ENCODE peak calls at places on chromosomes 3 and 15, in six cellular contexts. One of them, this sample, is unnamed.
A peak's percentile ranks its signal among the peaks of the same experiment; 100 is the strongest.

GRCh38 chr3:14145236-14145635 is 20.4 kb downstream of the TMEM43 start:
- DNase-seq in Peyer's patch: no peak
- DNase-seq in skeletal muscle cell: no peak
- DNase-seq in OCI-LY7: no peak
- DNase-seq in sigmoid colon: no peak
- DNase-seq in transverse colon: no peak
- DNase-seq in this sample: no peak

GRCh38 chr3:129491794-129492193 is 36.6 kb upstream of the RHO start:
- DNase-seq in Peyer's patch: no peak
- DNase-seq in skeletal muscle cell: no peak
- DNase-seq in OCI-LY7: no peak
- DNase-seq in sigmoid colon: no peak
- DNase-seq in transverse colon: no peak
- DNase-seq in this sample: peak; percentile 23

GRCh38 chr3:107284570-107284969 is 92.7 kb upstream of the CCDC54 start:
- DNase-seq in Peyer's patch: no peak
- DNase-seq in skeletal muscle cell: no peak
- DNase-seq in OCI-LY7: no peak
- DNase-seq in sigmoid colon: no peak
- DNase-seq in transverse colon: no peak
- DNase-seq in this sample: no peak

GRCh38 chr3:138429665-138430064 is 4.8 kb upstream of the ESYT3 start:
- DNase-seq in Peyer's patch: no peak
- DNase-seq in skeletal muscle cell: no peak
- DNase-seq in OCI-LY7: no peak
- DNase-seq in sigmoid colon: no peak
- DNase-seq in transverse colon: no peak
- DNase-seq in this sample: no peak

GRCh38 chr3:138331143-138331894 is 1.7 kb upstream of the NME9 start:
- DNase-seq in Peyer's patch: no peak
- DNase-seq in skeletal muscle cell: no peak
- DNase-seq in OCI-LY7: peak; percentile 7
- DNase-seq in sigmoid colon: no peak
- DNase-seq in transverse colon: no peak
- DNase-seq in this sample: no peak

GRCh38 chr3:69231929-69232437 is 109.6 kb upstream of the LMOD3 start:
- DNase-seq in Peyer's patch: no peak
- DNase-seq in skeletal muscle cell: no peak
- DNase-seq in OCI-LY7: no peak
- DNase-seq in sigmoid colon: no peak
- DNase-seq in transverse colon: peak; percentile 39
- DNase-seq in this sample: no peak

GRCh38 chr3:53040361-53040820 is 5.5 kb downstream of the SFMBT1 start:
- DNase-seq in Peyer's patch: no peak
- DNase-seq in skeletal muscle cell: no peak
- DNase-seq in OCI-LY7: no peak
- DNase-seq in sigmoid colon: no peak
- DNase-seq in transverse colon: no peak
- DNase-seq in this sample: no peak

GRCh38 chr3:171306631-171307030 is 153.6 kb downstream of the TNIK start:
- DNase-seq in Peyer's patch: no peak
- DNase-seq in skeletal muscle cell: peak; percentile 92
- DNase-seq in OCI-LY7: no peak
- DNase-seq in sigmoid colon: peak; percentile 92
- DNase-seq in transverse colon: peak; percentile 56
- DNase-seq in this sample: no peak

GRCh38 chr3:106425021-106425420 is 556.2 kb upstream of the CBLB start:
- DNase-seq in Peyer's patch: no peak
- DNase-seq in skeletal muscle cell: peak; percentile 29
- DNase-seq in OCI-LY7: no peak
- DNase-seq in sigmoid colon: no peak
- DNase-seq in transverse colon: no peak
- DNase-seq in this sample: no peak

GRCh38 chr15:90086868-90087268 is 15.4 kb downstream of the IDH2 start:
- DNase-seq in Peyer's patch: peak; percentile 42
- DNase-seq in skeletal muscle cell: no peak
- DNase-seq in OCI-LY7: peak; percentile 69
- DNase-seq in sigmoid colon: no peak
- DNase-seq in transverse colon: peak; percentile 55
- DNase-seq in this sample: peak; percentile 55

GRCh38 chr15:92797168-92798052 is 102.7 kb upstream of the CHD2 start:
- DNase-seq in Peyer's patch: no peak
- DNase-seq in skeletal muscle cell: no peak
- DNase-seq in OCI-LY7: peak; percentile 89
- DNase-seq in sigmoid colon: no peak
- DNase-seq in transverse colon: no peak
- DNase-seq in this sample: no peak

GRCh38 chr15:25172691-25173090 is 217.9 kb downstream of the SNRPN start:
- DNase-seq in Peyer's patch: no peak
- DNase-seq in skeletal muscle cell: no peak
- DNase-seq in OCI-LY7: no peak
- DNase-seq in sigmoid colon: peak; percentile 55
- DNase-seq in transverse colon: no peak
- DNase-seq in this sample: no peak

GRCh38 chr3:12195231-12195630 is 36.5 kb upstream of the TIMP4 start:
- DNase-seq in Peyer's patch: no peak
- DNase-seq in skeletal muscle cell: no peak
- DNase-seq in OCI-LY7: no peak
- DNase-seq in sigmoid colon: no peak
- DNase-seq in transverse colon: no peak
- DNase-seq in this sample: no peak

GRCh38 chr3:4906107-4906621 is 73.1 kb upstream of the BHLHE40 start:
- DNase-seq in Peyer's patch: no peak
- DNase-seq in skeletal muscle cell: peak; percentile 67
- DNase-seq in OCI-LY7: no peak
- DNase-seq in sigmoid colon: no peak
- DNase-seq in transverse colon: no peak
- DNase-seq in this sample: no peak

GRCh38 chr3:38039899-38040261 is 872 bp downstream of the DLEC1 start:
- DNase-seq in Peyer's patch: peak; percentile 80
- DNase-seq in skeletal muscle cell: no peak
- DNase-seq in OCI-LY7: peak; percentile 14
- DNase-seq in sigmoid colon: peak; percentile 85
- DNase-seq in transverse colon: peak; percentile 80
- DNase-seq in this sample: no peak

GRCh38 chr3:179020112-179020511 is 51.5 kb downstream of the ZMAT3 start:
- DNase-seq in Peyer's patch: no peak
- DNase-seq in skeletal muscle cell: no peak
- DNase-seq in OCI-LY7: no peak
- DNase-seq in sigmoid colon: no peak
- DNase-seq in transverse colon: no peak
- DNase-seq in this sample: no peak

GRCh38 chr15:63611217-63611616 is 14.0 kb downstream of the FBXL22 start:
- DNase-seq in Peyer's patch: no peak
- DNase-seq in skeletal muscle cell: no peak
- DNase-seq in OCI-LY7: no peak
- DNase-seq in sigmoid colon: no peak
- DNase-seq in transverse colon: no peak
- DNase-seq in this sample: no peak

GRCh38 chr3:257826-258225 is 61.3 kb downstream of the CHL1 start:
- DNase-seq in Peyer's patch: no peak
- DNase-seq in skeletal muscle cell: no peak
- DNase-seq in OCI-LY7: no peak
- DNase-seq in sigmoid colon: no peak
- DNase-seq in transverse colon: no peak
- DNase-seq in this sample: no peak

GRCh38 chr15:39835550-39835949 is 52.9 kb upstream of the FSIP1 start:
- DNase-seq in Peyer's patch: no peak
- DNase-seq in skeletal muscle cell: no peak
- DNase-seq in OCI-LY7: no peak
- DNase-seq in sigmoid colon: no peak
- DNase-seq in transverse colon: no peak
- DNase-seq in this sample: no peak

GRCh38 chr15:41827880-41828746 is at the start of gene JMJD7:
- DNase-seq in Peyer's patch: peak; percentile 95
- DNase-seq in skeletal muscle cell: peak; percentile 56
- DNase-seq in OCI-LY7: peak; percentile 89
- DNase-seq in sigmoid colon: peak; percentile 97
- DNase-seq in transverse colon: peak; percentile 97
- DNase-seq in this sample: peak; percentile 97

GRCh38 chr3:193875601-193876321 is 260.2 kb upstream of the HES1 start:
- DNase-seq in Peyer's patch: no peak
- DNase-seq in skeletal muscle cell: no peak
- DNase-seq in OCI-LY7: no peak
- DNase-seq in sigmoid colon: no peak
- DNase-seq in transverse colon: no peak
- DNase-seq in this sample: no peak

GRCh38 chr15:93870583-93870982 is 360.8 kb upstream of the MCTP2 start:
- DNase-seq in Peyer's patch: no peak
- DNase-seq in skeletal muscle cell: no peak
- DNase-seq in OCI-LY7: no peak
- DNase-seq in sigmoid colon: no peak
- DNase-seq in transverse colon: no peak
- DNase-seq in this sample: no peak

GRCh38 chr3:188106454-188106853 is 47.5 kb upstream of the LPP start:
- DNase-seq in Peyer's patch: no peak
- DNase-seq in skeletal muscle cell: no peak
- DNase-seq in OCI-LY7: no peak
- DNase-seq in sigmoid colon: no peak
- DNase-seq in transverse colon: no peak
- DNase-seq in this sample: no peak

GRCh38 chr3:73609655-73610054 is 15.1 kb downstream of the PDZRN3 start:
- DNase-seq in Peyer's patch: no peak
- DNase-seq in skeletal muscle cell: no peak
- DNase-seq in OCI-LY7: no peak
- DNase-seq in sigmoid colon: no peak
- DNase-seq in transverse colon: no peak
- DNase-seq in this sample: no peak

GRCh38 chr15:90075420-90076289 is 26.6 kb downstream of the IDH2 start:
- DNase-seq in Peyer's patch: no peak
- DNase-seq in skeletal muscle cell: no peak
- DNase-seq in OCI-LY7: no peak
- DNase-seq in sigmoid colon: no peak
- DNase-seq in transverse colon: peak; percentile 50
- DNase-seq in this sample: no peak

GRCh38 chr3:146972726-146973125 is 367.6 kb upstream of the PLSCR5 start:
- DNase-seq in Peyer's patch: no peak
- DNase-seq in skeletal muscle cell: no peak
- DNase-seq in OCI-LY7: no peak
- DNase-seq in sigmoid colon: no peak
- DNase-seq in transverse colon: no peak
- DNase-seq in this sample: no peak

GRCh38 chr3:120394343-120394742 is 45.2 kb upstream of the LRRC58 start:
- DNase-seq in Peyer's patch: no peak
- DNase-seq in skeletal muscle cell: no peak
- DNase-seq in OCI-LY7: no peak
- DNase-seq in sigmoid colon: no peak
- DNase-seq in transverse colon: no peak
- DNase-seq in this sample: no peak

GRCh38 chr15:68795298-68795848 is 25.3 kb downstream of the ANP32A start:
- DNase-seq in Peyer's patch: peak; percentile 82
- DNase-seq in skeletal muscle cell: peak; percentile 53
- DNase-seq in OCI-LY7: peak; percentile 49
- DNase-seq in sigmoid colon: peak; percentile 95
- DNase-seq in transverse colon: peak; percentile 90
- DNase-seq in this sample: peak; percentile 69
- H3K4me3 ChIP-seq in Peyer's patch: no peak overlapping the region
- H3K4me3 ChIP-seq in skeletal muscle cell: no peak overlapping the region
- H3K4me3 ChIP-seq in OCI-LY7: no peak overlapping the region
- H3K4me3 ChIP-seq in sigmoid colon: peak overlapping the region; percentile 16
- H3K4me3 ChIP-seq in transverse colon: no peak overlapping the region
- H3K4me3 ChIP-seq in this sample: no peak overlapping the region

DNA sequence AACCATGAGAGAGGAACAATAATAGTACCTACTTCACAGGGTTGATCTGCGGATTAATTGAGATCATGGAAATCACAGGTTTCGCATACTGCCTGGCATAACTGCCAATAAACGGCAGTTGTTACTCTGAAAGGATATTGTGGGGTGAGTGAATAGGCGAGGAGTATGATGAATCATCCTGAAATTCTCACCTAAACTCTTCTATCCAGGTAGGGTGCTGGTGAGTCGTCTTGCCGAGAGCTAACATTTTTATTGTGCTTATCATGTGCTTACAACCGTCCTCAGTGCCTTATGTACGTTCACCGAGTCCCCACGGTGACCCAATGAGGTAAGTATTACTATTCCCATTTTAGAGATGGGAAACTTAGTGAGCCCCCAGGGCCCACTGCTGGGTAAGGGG is 52.4 kb upstream of the SRGAP3 start:
- DNase-seq in Peyer's patch: no peak
- DNase-seq in skeletal muscle cell: no peak
- DNase-seq in OCI-LY7: no peak
- DNase-seq in sigmoid colon: no peak
- DNase-seq in transverse colon: no peak
- DNase-seq in this sample: no peak
- H3K4me3 ChIP-seq in Peyer's patch: no peak overlapping the region
- H3K4me3 ChIP-seq in skeletal muscle cell: no peak overlapping the region
- H3K4me3 ChIP-seq in OCI-LY7: no peak overlapping the region
- H3K4me3 ChIP-seq in sigmoid colon: no peak overlapping the region
- H3K4me3 ChIP-seq in transverse colon: no peak overlapping the region
- H3K4me3 ChIP-seq in this sample: no peak overlapping the region

GRCh38 chr3:51620543-51620942 is 50.5 kb upstream of the TEX264 start:
- DNase-seq in Peyer's patch: no peak
- DNase-seq in skeletal muscle cell: peak; percentile 29
- DNase-seq in OCI-LY7: no peak
- DNase-seq in sigmoid colon: peak; percentile 69
- DNase-seq in transverse colon: no peak
- DNase-seq in this sample: peak; percentile 27

GRCh38 chr3:51622402-51622801 is 48.6 kb upstream of the TEX264 start:
- DNase-seq in Peyer's patch: no peak
- DNase-seq in skeletal muscle cell: no peak
- DNase-seq in OCI-LY7: no peak
- DNase-seq in sigmoid colon: no peak
- DNase-seq in transverse colon: no peak
- DNase-seq in this sample: no peak

GRCh38 chr3:51617597-51617996 is 53.5 kb upstream of the TEX264 start:
- DNase-seq in Peyer's patch: no peak
- DNase-seq in skeletal muscle cell: no peak
- DNase-seq in OCI-LY7: no peak
- DNase-seq in sigmoid colon: no peak
- DNase-seq in transverse colon: no peak
- DNase-seq in this sample: no peak

GRCh38 chr3:51621091-51621892 is 49.8 kb upstream of the TEX264 start:
- DNase-seq in Peyer's patch: no peak
- DNase-seq in skeletal muscle cell: peak; percentile 6
- DNase-seq in OCI-LY7: no peak
- DNase-seq in sigmoid colon: no peak
- DNase-seq in transverse colon: no peak
- DNase-seq in this sample: no peak

GRCh38 chr3:51619983-51620382 is 51.1 kb upstream of the TEX264 start:
- DNase-seq in Peyer's patch: no peak
- DNase-seq in skeletal muscle cell: no peak
- DNase-seq in OCI-LY7: no peak
- DNase-seq in sigmoid colon: no peak
- DNase-seq in transverse colon: no peak
- DNase-seq in this sample: no peak
- H3K4me3 ChIP-seq in Peyer's patch: no peak overlapping the region
- H3K4me3 ChIP-seq in skeletal muscle cell: no peak overlapping the region
- H3K4me3 ChIP-seq in OCI-LY7: no peak overlapping the region
- H3K4me3 ChIP-seq in sigmoid colon: no peak overlapping the region
- H3K4me3 ChIP-seq in transverse colon: no peak overlapping the region
- H3K4me3 ChIP-seq in this sample: no peak overlapping the region

DNA sequence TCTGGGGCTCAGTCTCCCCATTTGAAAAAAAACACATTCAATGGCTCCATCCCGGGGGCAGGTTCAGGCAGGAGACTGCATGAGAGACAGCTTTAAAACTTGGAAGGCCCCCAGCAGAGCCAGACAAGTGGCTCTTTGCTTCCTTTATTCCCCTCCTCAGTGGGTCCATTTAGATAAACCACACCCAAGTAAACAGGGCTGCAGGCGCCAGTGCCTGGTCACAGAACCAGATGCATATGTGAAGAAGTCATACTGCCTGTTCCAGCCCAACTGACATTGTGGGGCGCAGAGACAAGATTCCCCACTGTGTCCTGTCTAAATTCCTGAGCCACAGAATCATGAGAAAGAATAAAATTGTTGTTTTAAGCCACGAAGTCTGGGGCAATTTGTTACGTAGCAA is 9.0 kb downstream of the FBN1 start:
- DNase-seq in Peyer's patch: no peak
- DNase-seq in skeletal muscle cell: no peak
- DNase-seq in OCI-LY7: no peak
- DNase-seq in sigmoid colon: no peak
- DNase-seq in transverse colon: no peak
- DNase-seq in this sample: no peak
- H3K4me3 ChIP-seq in Peyer's patch: no peak overlapping the region
- H3K4me3 ChIP-seq in skeletal muscle cell: no peak overlapping the region
- H3K4me3 ChIP-seq in OCI-LY7: no peak overlapping the region
- H3K4me3 ChIP-seq in sigmoid colon: no peak overlapping the region
- H3K4me3 ChIP-seq in transverse colon: no peak overlapping the region
- H3K4me3 ChIP-seq in this sample: no peak overlapping the region